ENCODE peak calls at places on chromosomes 4 and X, in six cellular contexts. Q, G, O, X, F and E are unnamed samples.

GRCh38 chr4:168475745-168476144 is 4.5 kb downstream of the DDX60L start:
- ATAC-seq in Q (no peak), G (no peak), O (no peak), X (no peak), F (peak; percentile 50), E (no peak)

GRCh38 chr4:81495308-81495707 is 23.6 kb upstream of the RASGEF1B start:
- ATAC-seq in Q (no peak), G (no peak), O (no peak), X (no peak), F (no peak), E (no peak)

GRCh38 chr4:67682266-67682665 is 18.7 kb downstream of the UBA6 start:
- ATAC-seq in Q (no peak), G (no peak), O (no peak), X (no peak), F (no peak), E (no peak)

GRCh38 chr4:80220711-80221110 is 23.4 kb downstream of the PRDM8 start:
- ATAC-seq in Q (peak; percentile 26), G (no peak), O (no peak), X (no peak), F (no peak), E (no peak)

GRCh38 chr4:16056681-16057400 is 27.0 kb downstream of the PROM1 start:
- ATAC-seq in Q (no peak), G (no peak), O (no peak), X (no peak), F (no peak), E (no peak)

GRCh38 chrX:129808829-129809745 is 29.3 kb downstream of the SASH3 start:
- ATAC-seq in Q (no peak), G (no peak), O (peak; percentile 79), X (no peak), F (no peak), E (no peak)

GRCh38 chr4:21678711-21679110 is 269.9 kb downstream of the KCNIP4 start:
- ATAC-seq in Q (no peak), G (no peak), O (no peak), X (no peak), F (no peak), E (no peak)

GRCh38 chrX:49058794-49059193 is at the start of gene CCDC120:
- ATAC-seq in Q (no peak), G (peak; percentile 60), O (no peak), X (peak; percentile 35), F (peak; percentile 16), E (no peak)

GRCh38 chr4:127352220-127352619 is 280.5 kb upstream of the INTU start:
- ATAC-seq in Q (peak; percentile 91), G (no peak), O (no peak), X (peak; percentile 53), F (no peak), E (no peak)

GRCh38 chr4:108166441-108167315 is 2.1 kb downstream of the LEF1 start:
- ATAC-seq in Q (peak; percentile 72), G (no peak), O (peak; percentile 46), X (peak; percentile 75), F (no peak), E (no peak)

GRCh38 chr4:26061248-26061986 is 147.4 kb downstream of the SMIM20 start:
- ATAC-seq in Q (peak; percentile 97), G (peak; percentile 56), O (peak; percentile 96), X (peak; percentile 75), F (peak; percentile 91), E (no peak)

DNA sequence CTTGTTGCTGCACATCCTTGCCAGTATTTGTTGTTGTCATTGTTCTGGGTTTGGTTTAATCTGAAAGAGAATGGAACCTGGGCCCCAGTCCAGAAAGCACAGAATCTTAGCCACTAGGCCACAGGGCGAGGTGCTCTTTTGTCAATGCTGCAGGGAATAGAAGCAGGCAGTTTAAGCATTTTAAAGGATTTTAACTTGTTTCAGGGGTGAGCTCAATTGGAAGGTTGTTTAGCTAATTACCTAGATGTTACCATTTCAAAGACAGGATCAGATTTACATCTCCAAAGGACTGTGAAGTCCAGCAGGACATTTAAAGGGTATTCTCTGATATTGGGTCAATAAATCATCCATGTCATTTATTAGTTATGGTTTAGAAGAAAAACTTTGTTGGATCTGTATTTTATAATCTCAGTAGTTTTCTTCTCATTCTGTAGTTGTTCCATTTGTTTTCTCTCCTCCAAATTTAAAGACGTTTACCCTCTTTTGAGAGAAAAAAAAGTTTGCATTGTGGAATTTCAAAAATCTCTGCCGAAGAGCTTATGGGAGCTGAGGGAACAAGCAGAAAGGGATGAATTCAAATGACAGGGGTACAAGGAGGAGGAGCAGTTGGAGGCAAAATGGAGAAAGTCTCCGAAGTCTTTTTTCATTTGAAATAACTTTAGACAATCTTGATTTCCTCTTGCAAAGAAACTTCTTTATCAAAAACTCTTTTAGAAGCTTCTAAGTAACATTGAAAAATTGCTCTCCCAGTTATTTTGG is 57.5 kb upstream of the FAM47C start:
- ATAC-seq in Q (no peak), G (no peak), O (no peak), X (no peak), F (no peak), E (no peak)
- TF ChIP-seq POLR2A in Q (no peak), G (no peak), O (no peak), X (no peak), F (no peak), E (no peak)

GRCh38 chrX:136189222-136189621 is 41.9 kb downstream of the FHL1 start:
- ATAC-seq in Q (no peak), G (no peak), O (no peak), X (no peak), F (no peak), E (no peak)

GRCh38 chrX:136191171-136191570 is 43.8 kb downstream of the FHL1 start:
- ATAC-seq in Q (no peak), G (no peak), O (no peak), X (no peak), F (no peak), E (peak; percentile 5)

GRCh38 chrX:136192135-136192534 is 44.8 kb downstream of the FHL1 start:
- ATAC-seq in Q (no peak), G (no peak), O (no peak), X (no peak), F (no peak), E (no peak)

GRCh38 chrX:136192839-136193414 is 45.6 kb downstream of the FHL1 start:
- ATAC-seq in Q (no peak), G (no peak), O (no peak), X (no peak), F (no peak), E (peak; percentile 28)

DNA sequence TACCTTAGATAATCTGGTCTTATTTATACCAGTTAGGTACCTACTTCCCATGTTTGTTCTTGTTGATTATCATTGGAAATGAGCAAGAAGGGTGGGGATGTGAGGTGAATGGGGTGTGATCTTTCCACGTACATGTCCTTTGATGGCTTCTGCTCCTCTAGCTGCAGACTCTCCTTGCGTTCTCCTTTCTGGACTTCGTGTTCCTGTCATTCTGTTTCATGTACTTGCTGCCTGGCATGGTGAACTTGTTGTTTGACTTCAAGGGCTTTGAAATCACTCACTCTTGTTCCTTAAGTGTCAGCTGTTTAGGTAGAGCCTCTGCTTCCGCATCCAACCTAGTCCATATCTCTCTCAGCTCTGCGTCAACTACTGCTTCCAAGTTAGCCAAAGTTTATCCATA is 42.7 kb downstream of the FHL1 start:
- ATAC-seq in Q (no peak), G (no peak), O (no peak), X (no peak), F (no peak), E (peak; percentile 40)
- TF ChIP-seq EP300 in Q (no peak), G (no peak), O (no peak), X (no peak), F (no peak), E (peak; percentile 81)

GRCh38 chr4:110508827-110509446 is 33.0 kb downstream of the ENPEP start:
- ATAC-seq in Q (peak; percentile 81), G (no peak), O (peak; percentile 42), X (peak; percentile 54), F (peak; percentile 57), E (no peak)
- H3K4me3 ChIP-seq in Q (no peak overlapping the region), G (no peak overlapping the region), O (no peak overlapping the region), X (no peak overlapping the region), F (no peak overlapping the region), E (no peak overlapping the region)

DNA sequence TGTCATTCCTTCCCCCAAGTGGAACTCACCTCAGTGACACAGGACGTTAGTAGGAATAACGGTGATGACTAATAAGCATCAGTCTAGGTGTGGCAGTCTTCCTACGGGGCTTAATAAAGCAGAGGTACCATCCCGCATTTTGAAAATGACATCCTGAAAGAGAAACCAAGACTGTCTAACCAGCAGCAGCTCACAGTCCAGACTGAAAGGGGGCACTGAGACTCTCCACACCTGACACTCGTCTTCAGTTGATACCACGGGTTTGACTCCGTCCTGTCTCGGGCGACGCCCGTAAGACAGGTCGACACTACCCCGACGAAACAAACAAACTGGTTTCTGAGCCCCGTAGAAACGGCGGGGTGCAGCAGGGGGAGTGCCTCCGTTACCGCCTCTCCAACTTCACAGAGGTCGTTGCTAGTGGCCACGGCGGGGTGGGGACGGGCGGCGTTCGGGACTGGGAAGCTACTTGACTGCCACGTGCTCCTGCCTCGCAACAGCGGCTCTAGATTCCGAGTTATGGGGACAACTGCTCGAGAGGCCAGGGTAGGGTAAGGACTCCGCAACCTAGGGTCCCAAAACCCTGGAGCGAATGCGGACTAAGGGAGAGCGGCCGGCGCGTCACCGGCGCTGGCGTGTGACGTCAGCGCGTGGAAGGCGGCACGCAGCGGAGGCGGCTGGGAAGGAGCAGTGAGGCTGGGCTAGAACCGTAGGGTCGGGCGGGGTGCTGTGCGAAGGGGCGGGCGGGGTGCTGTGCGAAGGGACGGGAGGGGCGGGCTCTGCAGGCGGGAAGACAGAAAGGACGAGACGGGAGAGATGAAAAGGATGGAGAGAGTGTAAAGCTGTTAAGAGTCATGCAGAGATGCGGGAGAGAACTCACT is at the start of gene NEK1:
- ATAC-seq in Q (peak; percentile 88), G (peak; percentile 98), O (peak; percentile 94), X (peak; percentile 97), F (peak; percentile 98), E (peak; percentile 98)
- TF ChIP-seq POLR2A in Q (peak; percentile 96), G (no peak), O (peak; percentile 92), X (peak; percentile 95), F (peak; percentile 93), E (peak; percentile 91)

GRCh38 chr4:38663021-38663800 is 788 bp upstream of the KLF3 start:
- ATAC-seq in Q (peak; percentile 3), G (peak; percentile 20), O (peak; percentile 47), X (peak; percentile 27), F (peak; percentile 3), E (peak; percentile 43)

GRCh38 chr4:38664704-38665401 is 854 bp downstream of the KLF3 start:
- ATAC-seq in Q (peak; percentile 39), G (no peak), O (peak; percentile 13), X (peak; percentile 31), F (peak; percentile 27), E (no peak)

GRCh38 chr4:38661371-38661770 is 2.6 kb upstream of the KLF3 start:
- ATAC-seq in Q (no peak), G (no peak), O (no peak), X (no peak), F (no peak), E (no peak)

GRCh38 chr4:38665846-38666490 is 2.0 kb downstream of the KLF3 start:
- ATAC-seq in Q (no peak), G (no peak), O (no peak), X (no peak), F (no peak), E (no peak)

GRCh38 chr4:38663801-38664703 is at the start of gene KLF3:
- ATAC-seq in Q (peak; percentile 68), G (peak; percentile 90), O (peak; percentile 73), X (peak; percentile 68), F (peak; percentile 72), E (peak; percentile 88)
- TF ChIP-seq EP300 in Q (no peak), G (no peak), O (no peak), X (no peak), F (peak; percentile 23), E (no peak)